ENCODE peak calls at places on chromosomes 7 and 10, in five cellular contexts. X is Karpas-422, M is IMR-90, I is neural progenitor cell, G is HCT116. H is an unnamed sample.
A peak's percentile ranks its signal among the peaks of the same experiment; 100 is the strongest.

GRCh38 chr10:15719062-15719898 is 442 bp downstream of the ITGA8 start:
- DNase-seq in M (no peak), I (peak; percentile 61), X (no peak), G (no peak), H (no peak)

GRCh38 chr7:88867158-88867557 is 71.6 kb upstream of the TEX47 start:
- DNase-seq in X (no peak), I (no peak), M (no peak), G (no peak), H (no peak)

GRCh38 chr7:6278749-6279310 is 6.4 kb upstream of the CYTH3 start:
- DNase-seq in M (peak; percentile 64), X (peak; percentile 33), G (no peak), I (no peak), H (no peak)

GRCh38 chr10:4780782-4781181 is 45.2 kb upstream of the AKR1E2 start:
- DNase-seq in G (no peak), I (no peak), M (peak; percentile 45), X (no peak), H (no peak)

GRCh38 chr7:116173051-116174028 is 37.0 kb upstream of the TES start:
- DNase-seq in I (peak; percentile 49), M (peak; percentile 69), G (peak; percentile 55), X (peak; percentile 74), H (peak; percentile 30)

GRCh38 chr10:122168598-122168997 is 102.5 kb upstream of the BTBD16 start:
- DNase-seq in M (no peak), I (no peak), G (no peak), X (no peak), H (no peak)

GRCh38 chr10:87658858-87659555 is 671 bp upstream of the PAPSS2 start:
- DNase-seq in I (no peak), M (peak; percentile 16), G (no peak), X (no peak), H (no peak)

GRCh38 chr7:148419856-148420508 is 170.6 kb upstream of the C7orf33 start:
- DNase-seq in I (no peak), X (no peak), G (no peak), M (no peak), H (no peak)

GRCh38 chr10:1228463-1228975 is 172.3 kb downstream of the WDR37 start:
- DNase-seq in M (no peak), I (no peak), G (no peak), X (no peak), H (no peak)
- H3K4me2 ChIP-seq in M (no peak overlapping the region), I (no peak overlapping the region), G (no peak overlapping the region), X (no peak overlapping the region), H (no peak overlapping the region)

GRCh38 chr7:27154901-27155815 is 1.3 kb downstream of the HOXA7 start:
- DNase-seq in I (no peak), M (no peak), G (no peak), X (peak; percentile 77), H (peak; percentile 33)

GRCh38 chr7:27153526-27153925 is 1.1 kb upstream of the HOXA3 start:
- DNase-seq in I (no peak), X (no peak), M (no peak), G (no peak), H (no peak)

GRCh38 chr7:27152816-27153486 is 568 bp upstream of the HOXA3 start:
- DNase-seq in X (no peak), G (no peak), I (no peak), M (no peak), H (no peak)

GRCh38 chr7:27155816-27156507 is 513 bp downstream of the HOXA7 start:
- DNase-seq in M (no peak), I (peak; percentile 47), G (no peak), X (peak; percentile 86), H (peak; percentile 65)

GRCh38 chr7:27154369-27154768 is 2.0 kb upstream of the HOXA3 start:
- DNase-seq in M (no peak), G (no peak), X (no peak), I (no peak), H (no peak)
- H3K27ac ChIP-seq in M (no peak overlapping the region), G (peak overlapping the region; percentile 91), X (no peak overlapping the region), I (no peak overlapping the region), H (no peak overlapping the region)

GRCh38 chr7:131507592-131508331 is 48.7 kb downstream of the PODXL start:
- DNase-seq in I (peak; percentile 78), M (peak; percentile 60), X (peak; percentile 91), G (peak; percentile 44), H (peak; percentile 73)
- H4K20me1 ChIP-seq in I (no peaks in the 10 kb centered on the region), M (peaks cover 1% of the 10 kb centered on the region), X (peaks cover 4% of the 10 kb centered on the region), G (no peaks in the 10 kb centered on the region), H (peaks cover 3% of the 10 kb centered on the region)

DNA sequence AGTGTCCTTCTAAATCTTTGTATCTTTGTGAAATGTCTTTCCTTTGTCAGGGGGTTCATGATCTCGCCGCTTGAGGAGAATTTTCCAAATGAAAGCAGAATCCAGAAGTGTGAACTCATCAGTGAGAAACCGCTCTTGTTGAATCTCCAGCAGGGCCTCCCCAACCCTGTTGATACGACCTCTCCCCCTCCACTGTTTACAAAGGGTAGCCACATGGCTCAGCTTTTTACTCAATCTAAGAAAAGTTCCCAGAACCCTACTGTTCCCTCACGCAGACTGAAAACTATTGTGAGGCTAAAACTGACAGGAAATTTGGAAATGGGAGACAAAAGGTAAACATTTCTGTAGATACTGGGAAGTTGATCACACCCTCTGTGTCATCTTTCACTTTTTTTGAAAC is 73.9 kb downstream of the SEMA3C start:
- DNase-seq in G (no peak), I (no peak), M (no peak), X (no peak), H (no peak)
- H3K4me2 ChIP-seq in G (no peak overlapping the region), I (no peak overlapping the region), M (no peak overlapping the region), X (no peak overlapping the region), H (no peak overlapping the region)